ENCODE peak calls at places on chromosomes 4 and X, in seven cellular contexts. U, V, I, W, P, T and E are unnamed samples.

GRCh38 chrX:21678059-21678458 is 19.9 kb upstream of the KLHL34 start:
- DNase-seq in W (no peak), I (no peak), U (peak), T (no peak), V (no peak), P (no peak), E (no peak)

GRCh38 chr4:17535242-17535641 is 20.3 kb downstream of the CLRN2 start:
- DNase-seq in P (no peak), I (no peak), T (no peak), V (no peak), W (no peak), U (no peak), E (no peak)

GRCh38 chrX:78329486-78329885 is 2.1 kb upstream of the CYSLTR1 start:
- DNase-seq in V (no peak), P (no peak), I (peak), U (no peak), T (no peak), W (no peak), E (no peak)

GRCh38 chr4:84750260-84750955 is 167.5 kb downstream of the CDS1 start:
- DNase-seq in I (peak), V (peak), P (no peak), W (no peak), U (peak), T (no peak), E (peak)

GRCh38 chrX:794311-794710 is 163.7 kb downstream of the SHOX start:
- DNase-seq in T (peak), W (no peak), P (no peak), V (no peak), U (no peak), I (no peak), E (no peak)

GRCh38 chr4:87179751-87180150 is 40.7 kb downstream of the KLHL8 start:
- DNase-seq in P (no peak), T (no peak), U (peak), W (no peak), I (no peak), V (peak), E (no peak)

GRCh38 chr4:27048350-27049100 is 187.9 kb downstream of the STIM2 start:
- DNase-seq in P (no peak), W (no peak), T (no peak), U (peak), I (peak), V (peak), E (peak)

GRCh38 chrX:39953879-39954278 is 143.9 kb downstream of the BCOR start:
- DNase-seq in U (peak), V (peak), W (peak), P (no peak), T (peak), I (peak), E (no peak)